ENCODE peak calls at places on chromosomes 13 and 19, in five cellular contexts. U, T, B, Z and M are unnamed samples.

GRCh38 chr13:51802601-51803000 is 1.4 kb downstream of the DHRS12 start:
- DNase-seq in U (no peak), T (no peak), B (no peak), Z (no peak), M (no peak)

GRCh38 chr13:99431927-99432636 is 69.2 kb upstream of the TM9SF2 start:
- DNase-seq in U (no peak), T (no peak), B (peak; percentile 29), Z (no peak), M (no peak)

GRCh38 chr13:75521956-75522355 is 15.7 kb downstream of the COMMD6 start:
- DNase-seq in U (no peak), T (no peak), B (no peak), Z (no peak), M (no peak)

GRCh38 chr19:58407658-58408151 is 744 bp upstream of the ZNF584 start:
- DNase-seq in U (no peak), T (no peak), B (no peak), Z (no peak), M (no peak)

GRCh38 chr19:2627319-2627829 is 75.1 kb downstream of the GNG7 start:
- DNase-seq in U (peak; percentile 94), T (peak; percentile 65), B (peak; percentile 97), Z (no peak), M (peak; percentile 99)

GRCh38 chr13:107743983-107744382 is 471.4 kb downstream of the LIG4 start:
- DNase-seq in U (no peak), T (no peak), B (peak; percentile 43), Z (no peak), M (peak; percentile 74)

GRCh38 chr13:60214213-60215079 is 50.7 kb upstream of the DIAPH3 start:
- DNase-seq in U (no peak), T (no peak), B (peak; percentile 6), Z (no peak), M (no peak)

GRCh38 chr13:33536639-33537425 is 251.3 kb upstream of the STARD13 start:
- DNase-seq in U (no peak), T (no peak), B (peak; percentile 25), Z (no peak), M (no peak)

GRCh38 chr19:14005381-14006084 is 587 bp downstream of the RFX1 start:
- DNase-seq in U (peak; percentile 96), T (peak; percentile 94), B (peak; percentile 83), Z (peak; percentile 91), M (peak; percentile 48)

GRCh38 chr13:29411493-29411892 is 184.0 kb downstream of the SLC7A1 start:
- DNase-seq in U (no peak), T (no peak), B (peak; percentile 26), Z (no peak), M (no peak)

GRCh38 chr19:50706387-50706786 is 13.2 kb downstream of the SHANK1 start:
- DNase-seq in U (peak; percentile 15), T (no peak), B (no peak), Z (no peak), M (no peak)

GRCh38 chr19:50703915-50704548 is 15.6 kb downstream of the SHANK1 start:
- DNase-seq in U (peak; percentile 30), T (no peak), B (no peak), Z (no peak), M (no peak)

GRCh38 chr19:50702870-50703829 is 16.5 kb downstream of the SHANK1 start:
- DNase-seq in U (peak; percentile 35), T (no peak), B (no peak), Z (no peak), M (no peak)

GRCh38 chr19:50708179-50708879 is 11.3 kb downstream of the SHANK1 start:
- DNase-seq in U (peak; percentile 30), T (no peak), B (no peak), Z (no peak), M (no peak)

GRCh38 chr19:50705422-50706019 is 14.1 kb downstream of the SHANK1 start:
- DNase-seq in U (no peak), T (no peak), B (peak; percentile 67), Z (no peak), M (peak; percentile 9)
- TF ChIP-seq CTCF in U (peak; percentile 27), T (peak; percentile 20), B (peak; percentile 91), Z (peak; percentile 51), M (peak; percentile 82)

GRCh38 chr13:112606125-112607001 is 18.4 kb upstream of the TUBGCP3 start:
- DNase-seq in U (peak; percentile 96), T (peak; percentile 96), B (peak; percentile 83), Z (peak; percentile 82), M (no peak)
- H3K4me3 ChIP-seq in U (peak overlapping the region; percentile 71), T (peak overlapping the region; percentile 52), B (peak overlapping the region; percentile 70), Z (peak overlapping the region; percentile 53), M (peak overlapping the region; percentile 60)

GRCh38 chr19:51141181-51141580 is 920 bp upstream of the SIGLEC7 start:
- DNase-seq in U (no peak), T (no peak), B (no peak), Z (no peak), M (no peak)
- TF ChIP-seq CTCF in U (no peak), T (no peak), B (no peak), Z (no peak), M (no peak)

GRCh38 chr13:26011208-26011573 is 40.6 kb downstream of the SHISA2 start:
- DNase-seq in U (no peak), T (no peak), B (no peak), Z (no peak), M (no peak)
- H3K4me3 ChIP-seq in U (no peak overlapping the region), T (no peak overlapping the region), B (no peak overlapping the region), Z (no peak overlapping the region), M (no peak overlapping the region)

GRCh38 chr19:9205506-9206113 is 13.8 kb downstream of the OR7D4 start:
- DNase-seq in U (peak; percentile 74), T (peak; percentile 67), B (peak; percentile 59), Z (peak; percentile 59), M (peak; percentile 0)
- TF ChIP-seq CTCF in U (peak; percentile 78), T (peak; percentile 75), B (peak; percentile 91), Z (peak; percentile 98), M (peak; percentile 72)

DNA sequence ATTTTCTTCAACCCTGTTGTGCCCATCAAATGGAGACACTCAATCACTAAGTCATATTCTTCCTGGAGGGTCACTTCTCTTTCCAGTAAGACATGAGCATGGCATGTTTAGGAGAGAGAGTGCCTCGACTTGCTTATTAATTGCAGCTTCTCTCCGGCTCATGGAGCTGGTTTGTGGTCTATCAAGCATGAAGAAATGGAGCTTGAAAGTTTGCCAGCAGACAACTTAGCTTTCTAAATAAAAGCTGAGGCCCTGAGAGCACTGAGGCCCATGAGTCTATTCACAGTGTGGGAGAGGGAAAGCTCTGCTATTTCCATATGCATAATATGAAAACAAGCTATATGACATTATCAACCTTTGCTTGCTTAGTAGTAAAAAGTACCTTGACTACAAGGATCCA is 378.5 kb downstream of the FGF9 start:
- DNase-seq in U (no peak), T (no peak), B (peak; percentile 38), Z (no peak), M (no peak)
- H3K4me3 ChIP-seq in U (no peak overlapping the region), T (no peak overlapping the region), B (no peak overlapping the region), Z (no peak overlapping the region), M (no peak overlapping the region)

GRCh38 chr13:110221331-110221730 is 85.6 kb downstream of the COL4A1 start:
- DNase-seq in U (no peak), T (no peak), B (no peak), Z (no peak), M (no peak)
- TF ChIP-seq CTCF in U (no peak), T (no peak), B (no peak), Z (no peak), M (no peak)